ENCODE peak calls at places on chromosomes 4 and X, in nine cellular contexts. S is pancreas, N is right cardiac atrium, O is kidney, U is tibial artery, X is fibroblast of lung, T is colonic mucosa, B is A549, D is tibial nerve. L is an unnamed sample.
A peak's percentile ranks its signal among the peaks of the same experiment; 100 is the strongest.

GRCh38 chr4:26510334-26510705 is 20.0 kb upstream of the CCKAR start:
- DNase-seq in S (no peak), N (no peak), O (no peak), U (no peak), X (no peak), T (no peak), B (no peak), D (no peak), L (no peak)

GRCh38 chr4:45550766-45551366 is 573.0 kb downstream of the GABRG1 start:
- DNase-seq in S (no peak), N (no peak), O (no peak), U (no peak), X (no peak), T (no peak), B (no peak), D (no peak), L (no peak)

GRCh38 chr4:181959121-181959520 is 284.1 kb upstream of the TENM3 start:
- DNase-seq in S (no peak), N (no peak), O (no peak), U (no peak), X (peak; percentile 94), T (no peak), B (peak; percentile 25), D (no peak), L (peak; percentile 64)

GRCh38 chr4:5852806-5853205 is 40.1 kb downstream of the CRMP1 start:
- DNase-seq in S (no peak), N (no peak), O (no peak), U (no peak), X (no peak), T (no peak), B (no peak), D (no peak), L (no peak)

GRCh38 chrX:13933851-13934250 is 95.8 kb downstream of the GEMIN8 start:
- DNase-seq in S (no peak), N (no peak), O (no peak), U (no peak), X (peak; percentile 6), T (no peak), B (no peak), D (no peak), L (no peak)

GRCh38 chr4:184845367-184846011 is 19.7 kb upstream of the ACSL1 start:
- DNase-seq in S (no peak), N (no peak), O (no peak), U (no peak), X (peak; percentile 72), T (no peak), B (no peak), D (no peak), L (peak; percentile 99)

GRCh38 chrX:65572971-65573370 is 38.4 kb upstream of the LAS1L start:
- DNase-seq in S (no peak), N (no peak), O (no peak), U (no peak), X (no peak), T (no peak), B (no peak), D (no peak), L (no peak)

GRCh38 chr4:146342600-146343192 is 128.4 kb downstream of the REELD1 start:
- DNase-seq in S (no peak), N (no peak), O (no peak), U (no peak), X (peak; percentile 22), T (peak; percentile 25), B (peak; percentile 38), D (peak; percentile 26), L (no peak)

GRCh38 chr4:81378398-81378797 is 93.3 kb downstream of the RASGEF1B start:
- DNase-seq in S (no peak), N (no peak), O (no peak), U (no peak), X (no peak), T (no peak), B (no peak), D (no peak), L (no peak)

GRCh38 chrX:153714256-153714655 is 9.9 kb downstream of the BCAP31 start:
- DNase-seq in S (no peak), N (no peak), O (no peak), U (no peak), X (no peak), T (no peak), B (no peak), D (no peak), L (no peak)

GRCh38 chr4:16862688-16863087 is 35.8 kb downstream of the LDB2 start:
- DNase-seq in S (no peak), N (peak; percentile 63), O (peak; percentile 70), U (no peak), X (peak; percentile 67), T (no peak), B (no peak), D (no peak), L (no peak)

GRCh38 chrX:132270699-132271098 is 51.5 kb upstream of the RAP2C start:
- DNase-seq in S (no peak), N (no peak), O (no peak), U (peak; percentile 75), X (peak; percentile 80), T (no peak), B (no peak), D (peak; percentile 80), L (peak; percentile 80)

GRCh38 chrX:65866146-65866545 is 173.7 kb downstream of the VSIG4 start:
- DNase-seq in S (no peak), N (no peak), O (no peak), U (no peak), X (no peak), T (no peak), B (no peak), D (no peak), L (no peak)

GRCh38 chrX:43423876-43424275 is 232.2 kb upstream of the MAOA start:
- DNase-seq in S (no peak), N (no peak), O (no peak), U (no peak), X (no peak), T (no peak), B (no peak), D (no peak), L (no peak)

GRCh38 chrX:123749643-123750042 is 16.8 kb upstream of the THOC2 start:
- DNase-seq in S (no peak), N (no peak), O (no peak), U (no peak), X (no peak), T (no peak), B (no peak), D (no peak), L (no peak)

GRCh38 chr4:186727977-186728519 is 4.4 kb upstream of the FAT1 start:
- DNase-seq in S (no peak), N (no peak), O (no peak), U (no peak), X (no peak), T (peak; percentile 59), B (peak; percentile 72), D (no peak), L (no peak)

GRCh38 chr4:143773998-143774898 is 73.8 kb upstream of the FREM3 start:
- DNase-seq in S (peak; percentile 12), N (peak; percentile 33), O (no peak), U (peak; percentile 27), X (peak; percentile 44), T (peak; percentile 54), B (peak; percentile 66), D (peak; percentile 20), L (peak; percentile 20)

GRCh38 chr4:68249434-68249833 is 3.9 kb upstream of the TMPRSS11B start:
- DNase-seq in S (no peak), N (no peak), O (no peak), U (no peak), X (no peak), T (no peak), B (no peak), D (no peak), L (peak; percentile 79)

GRCh38 chr4:112492321-112492720 is 23.7 kb downstream of the NEUROG2 start:
- DNase-seq in S (no peak), N (no peak), O (no peak), U (no peak), X (peak; percentile 27), T (no peak), B (no peak), D (no peak), L (no peak)

GRCh38 chr4:108483077-108483476 is 137.3 kb upstream of the RPL34 start:
- DNase-seq in S (no peak), N (no peak), O (no peak), U (no peak), X (peak; percentile 22), T (no peak), B (no peak), D (no peak), L (no peak)

GRCh38 chrX:23373129-23373804 is 38.6 kb downstream of the PTCHD1 start:
- DNase-seq in S (no peak), N (no peak), O (no peak), U (no peak), X (peak; percentile 88), T (no peak), B (peak; percentile 3), D (no peak), L (peak; percentile 43)
- H3K27ac ChIP-seq in S (no peak overlapping the region), N (peak overlapping the region; percentile 58), O (no peak overlapping the region), U (peak overlapping the region; percentile 63), X (no peak overlapping the region), T (no peak overlapping the region), B (no peak overlapping the region), D (no peak overlapping the region), L (no peak overlapping the region)

DNA sequence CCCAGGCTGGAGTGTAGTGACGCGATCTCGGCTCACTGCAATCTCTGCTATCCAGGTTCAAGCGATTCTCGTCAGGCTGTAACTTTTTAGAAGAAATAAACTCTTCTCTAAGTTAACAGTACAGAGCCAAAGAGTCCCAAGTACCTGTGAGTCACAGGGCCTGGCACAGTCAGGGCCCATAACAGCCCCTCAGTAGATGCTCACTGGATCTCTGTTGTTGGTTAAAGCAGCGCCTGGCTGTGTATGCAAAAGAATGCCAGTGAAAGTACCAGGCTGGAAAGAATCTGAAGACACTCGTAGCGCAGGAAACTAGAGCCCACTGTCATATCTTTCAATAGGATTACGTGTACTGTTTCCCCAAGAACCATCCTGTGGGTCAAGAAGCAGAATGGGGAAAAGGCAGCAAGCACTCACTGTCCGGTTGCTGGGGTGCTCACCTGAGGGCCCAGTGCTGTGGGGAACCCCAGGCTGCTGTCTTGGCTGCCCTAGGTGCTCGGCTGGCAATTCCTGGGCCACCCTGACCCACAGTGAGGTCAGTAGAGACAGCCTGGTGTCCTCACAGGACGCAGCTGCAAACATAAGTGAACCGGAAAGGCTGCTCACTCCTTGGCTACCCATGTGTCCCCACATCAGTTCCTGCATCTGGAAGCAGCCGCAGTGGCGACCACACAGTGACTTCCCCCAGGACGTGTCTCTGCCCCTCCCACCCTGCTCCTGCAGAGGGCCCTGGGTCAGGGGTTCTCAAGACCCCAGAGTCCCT is 3.1 kb upstream of the SLBP start:
- DNase-seq in S (no peak), N (no peak), O (peak; percentile 46), U (peak; percentile 19), X (no peak), T (no peak), B (no peak), D (no peak), L (no peak)
- H3K27ac ChIP-seq in S (no peak overlapping the region), N (no peak overlapping the region), O (no peak overlapping the region), U (no peak overlapping the region), X (no peak overlapping the region), T (no peak overlapping the region), B (no peak overlapping the region), D (no peak overlapping the region), L (no peak overlapping the region)

GRCh38 chr4:95541889-95542607 is 6.7 kb downstream of the UNC5C start:
- DNase-seq in S (no peak), N (no peak), O (no peak), U (no peak), X (no peak), T (no peak), B (no peak), D (no peak), L (no peak)
- H3K27ac ChIP-seq in S (no peak overlapping the region), N (no peak overlapping the region), O (no peak overlapping the region), U (peak overlapping the region; percentile 96), X (no peak overlapping the region), T (no peak overlapping the region), B (no peak overlapping the region), D (peak overlapping the region; percentile 50), L (no peak overlapping the region)

GRCh38 chrX:40155617-40156471 is 58.1 kb upstream of the BCOR start:
- DNase-seq in S (peak; percentile 36), N (peak; percentile 72), O (no peak), U (no peak), X (no peak), T (peak; percentile 30), B (peak; percentile 43), D (no peak), L (no peak)
- H3K27ac ChIP-seq in S (peak overlapping the region; percentile 31), N (peak overlapping the region; percentile 44), O (peak overlapping the region; percentile 72), U (peak overlapping the region; percentile 65), X (no peak overlapping the region), T (no peak overlapping the region), B (peak overlapping the region; percentile 98), D (peak overlapping the region; percentile 77), L (no peak overlapping the region)

L was measured in epithelial cell of prostate.